ENCODE peak calls at places on chromosomes 12 and 14, in five cellular contexts. One of them, this sample, is unnamed.

GRCh38 chr14:65179918-65180724 is 77.8 kb upstream of the MAX start:
- DNase-seq in IMR-90: peak
- DNase-seq in neuronal stem cell: no peak
- DNase-seq in H9: no peak
- DNase-seq in H1: no peak
- DNase-seq in this sample: peak

GRCh38 chr12:55705802-55706402 is 1.8 kb downstream of the ITGA7 start:
- DNase-seq in IMR-90: no peak
- DNase-seq in neuronal stem cell: no peak
- DNase-seq in H9: peak
- DNase-seq in H1: no peak
- DNase-seq in this sample: no peak

GRCh38 chr12:117092886-117093285 is 6.3 kb downstream of the TESC start:
- DNase-seq in IMR-90: no peak
- DNase-seq in neuronal stem cell: no peak
- DNase-seq in H9: no peak
- DNase-seq in H1: no peak
- DNase-seq in this sample: no peak

GRCh38 chr14:101064121-101064661 is 160.7 kb upstream of the RTL1 start:
- DNase-seq in IMR-90: no peak
- DNase-seq in neuronal stem cell: no peak
- DNase-seq in H9: no peak
- DNase-seq in H1: no peak
- DNase-seq in this sample: no peak

GRCh38 chr12:53193040-53193439 is 12.3 kb upstream of the CSAD start:
- DNase-seq in IMR-90: no peak
- DNase-seq in neuronal stem cell: no peak
- DNase-seq in H9: no peak
- DNase-seq in H1: no peak
- DNase-seq in this sample: no peak

GRCh38 chr12:54562720-54563356 is 13.4 kb downstream of the PDE1B start:
- DNase-seq in IMR-90: no peak
- DNase-seq in neuronal stem cell: no peak
- DNase-seq in H9: no peak
- DNase-seq in H1: no peak
- DNase-seq in this sample: no peak

GRCh38 chr12:53300187-53300586 is 692 bp downstream of the MYG1 start:
- DNase-seq in IMR-90: peak
- DNase-seq in neuronal stem cell: no peak
- DNase-seq in H9: no peak
- DNase-seq in H1: no peak
- DNase-seq in this sample: peak

GRCh38 chr12:56154246-56154771 is 1.9 kb downstream of the MYL6B start:
- DNase-seq in IMR-90: no peak
- DNase-seq in neuronal stem cell: no peak
- DNase-seq in H9: no peak
- DNase-seq in H1: no peak
- DNase-seq in this sample: no peak

GRCh38 chr12:62259311-62259992 is 752 bp upstream of the USP15 start:
- DNase-seq in IMR-90: no peak
- DNase-seq in neuronal stem cell: no peak
- DNase-seq in H9: no peak
- DNase-seq in H1: no peak
- DNase-seq in this sample: no peak

GRCh38 chr14:96902004-96902403 is 104.8 kb downstream of the VRK1 start:
- DNase-seq in IMR-90: no peak
- DNase-seq in neuronal stem cell: no peak
- DNase-seq in H9: no peak
- DNase-seq in H1: no peak
- DNase-seq in this sample: no peak

GRCh38 chr12:72338437-72338836 is 66.3 kb downstream of the TRHDE start:
- DNase-seq in IMR-90: no peak
- DNase-seq in neuronal stem cell: no peak
- DNase-seq in H9: no peak
- DNase-seq in H1: no peak
- DNase-seq in this sample: no peak

GRCh38 chr14:22320353-22320733 is 268.7 kb downstream of the DAD1 start:
- DNase-seq in IMR-90: no peak
- DNase-seq in neuronal stem cell: no peak
- DNase-seq in H9: no peak
- DNase-seq in H1: no peak
- DNase-seq in this sample: no peak

GRCh38 chr12:389138-390096 is at the start of gene KDM5A:
- DNase-seq in IMR-90: peak
- DNase-seq in neuronal stem cell: peak
- DNase-seq in H9: peak
- DNase-seq in H1: peak
- DNase-seq in this sample: peak

GRCh38 chr12:388012-388411 is 1.1 kb downstream of the KDM5A start:
- DNase-seq in IMR-90: no peak
- DNase-seq in neuronal stem cell: no peak
- DNase-seq in H9: no peak
- DNase-seq in H1: no peak
- DNase-seq in this sample: peak

GRCh38 chr12:386651-387050 is 2.5 kb downstream of the KDM5A start:
- DNase-seq in IMR-90: peak
- DNase-seq in neuronal stem cell: no peak
- DNase-seq in H9: no peak
- DNase-seq in H1: no peak
- DNase-seq in this sample: peak

GRCh38 chr12:388547-389137 is 478 bp downstream of the KDM5A start:
- DNase-seq in IMR-90: peak
- DNase-seq in neuronal stem cell: no peak
- DNase-seq in H9: no peak
- DNase-seq in H1: no peak
- DNase-seq in this sample: peak
- H3K18ac ChIP-seq in IMR-90: no peak
- H3K18ac ChIP-seq in neuronal stem cell: peak
- H3K18ac ChIP-seq in H9: no peak
- H3K18ac ChIP-seq in H1: peak
- H3K18ac ChIP-seq in this sample: peak

GRCh38 chr12:113246478-113247122 is 25.3 kb downstream of the TPCN1 start:
- DNase-seq in IMR-90: peak
- DNase-seq in neuronal stem cell: no peak
- DNase-seq in H9: peak
- DNase-seq in H1: no peak
- DNase-seq in this sample: no peak

GRCh38 chr12:113242018-113242418 is 20.8 kb downstream of the TPCN1 start:
- DNase-seq in IMR-90: no peak
- DNase-seq in neuronal stem cell: no peak
- DNase-seq in H9: no peak
- DNase-seq in H1: no peak
- DNase-seq in this sample: no peak

GRCh38 chr12:113242560-113242959 is 21.3 kb downstream of the TPCN1 start:
- DNase-seq in IMR-90: no peak
- DNase-seq in neuronal stem cell: no peak
- DNase-seq in H9: no peak
- DNase-seq in H1: no peak
- DNase-seq in this sample: no peak

GRCh38 chr12:113241191-113242017 is 20.1 kb downstream of the TPCN1 start:
- DNase-seq in IMR-90: peak
- DNase-seq in neuronal stem cell: no peak
- DNase-seq in H9: peak
- DNase-seq in H1: no peak
- DNase-seq in this sample: peak

DNA sequence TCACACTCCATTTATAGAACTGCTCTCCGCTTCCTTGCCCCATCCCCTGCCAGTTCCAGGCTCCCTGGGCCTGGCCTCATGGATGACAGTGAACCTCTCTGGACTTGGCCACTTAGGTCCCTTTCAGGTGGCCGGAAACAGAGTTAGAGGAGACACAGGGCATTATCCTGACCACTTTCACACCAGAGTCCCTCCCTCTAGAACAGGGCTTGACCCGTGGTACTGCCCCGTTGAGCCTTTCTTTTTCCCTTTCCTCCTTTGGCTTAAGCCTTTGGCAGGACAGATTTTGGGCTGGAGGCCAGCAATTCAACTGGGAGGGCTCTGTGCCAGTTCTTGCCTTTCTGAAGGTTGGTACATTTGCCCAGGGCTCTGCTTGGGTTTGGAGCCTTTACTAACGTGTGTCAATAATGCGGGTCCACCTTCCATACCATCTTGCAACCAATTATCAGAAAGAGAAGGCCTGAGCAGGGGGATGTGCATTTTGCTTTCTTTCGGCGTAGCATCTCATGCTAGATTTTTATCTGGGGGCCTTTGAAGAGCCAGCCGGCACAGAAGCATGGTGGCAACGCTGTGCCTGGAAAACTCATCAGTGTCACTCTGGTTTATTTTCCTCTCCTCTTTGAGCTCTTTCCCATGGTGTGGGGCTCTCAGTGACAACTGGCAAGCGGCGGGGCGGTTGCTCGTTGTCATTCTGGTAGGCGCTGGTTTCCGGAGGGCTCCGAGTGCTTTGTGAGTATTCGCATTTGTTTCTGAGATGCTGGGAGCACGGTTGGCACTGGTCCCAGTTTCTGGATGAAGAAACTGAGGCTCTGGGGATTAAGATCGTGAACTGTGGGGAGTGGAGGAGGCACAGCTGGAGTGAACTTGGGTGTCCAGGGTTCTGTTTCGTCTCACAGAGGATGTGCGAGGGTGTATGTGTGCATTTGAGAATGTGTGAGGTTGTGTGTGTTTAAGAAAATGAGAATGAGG is 23.0 kb downstream of the TPCN1 start:
- DNase-seq in IMR-90: no peak
- DNase-seq in neuronal stem cell: no peak
- DNase-seq in H9: no peak
- DNase-seq in H1: no peak
- DNase-seq in this sample: peak
- H3K14ac ChIP-seq in IMR-90: peak
- H3K14ac ChIP-seq in neuronal stem cell: no peak
- H3K14ac ChIP-seq in H9: no peak
- H3K14ac ChIP-seq in H1: no peak
- H3K14ac ChIP-seq in this sample: peak

GRCh38 chr12:6763380-6763779 is 2.8 kb upstream of the PTMS start:
- DNase-seq in IMR-90: no peak
- DNase-seq in neuronal stem cell: no peak
- DNase-seq in H9: no peak
- DNase-seq in H1: no peak
- DNase-seq in this sample: no peak

GRCh38 chr12:6764011-6764828 is 1.9 kb upstream of the PTMS start:
- DNase-seq in IMR-90: peak
- DNase-seq in neuronal stem cell: peak
- DNase-seq in H9: peak
- DNase-seq in H1: peak
- DNase-seq in this sample: peak

GRCh38 chr12:6765634-6766581 is at the start of gene PTMS:
- DNase-seq in IMR-90: peak
- DNase-seq in neuronal stem cell: peak
- DNase-seq in H9: peak
- DNase-seq in H1: no peak
- DNase-seq in this sample: peak

GRCh38 chr12:6766651-6767300 is 613 bp downstream of the PTMS start:
- DNase-seq in IMR-90: peak
- DNase-seq in neuronal stem cell: no peak
- DNase-seq in H9: peak
- DNase-seq in H1: no peak
- DNase-seq in this sample: peak

DNA sequence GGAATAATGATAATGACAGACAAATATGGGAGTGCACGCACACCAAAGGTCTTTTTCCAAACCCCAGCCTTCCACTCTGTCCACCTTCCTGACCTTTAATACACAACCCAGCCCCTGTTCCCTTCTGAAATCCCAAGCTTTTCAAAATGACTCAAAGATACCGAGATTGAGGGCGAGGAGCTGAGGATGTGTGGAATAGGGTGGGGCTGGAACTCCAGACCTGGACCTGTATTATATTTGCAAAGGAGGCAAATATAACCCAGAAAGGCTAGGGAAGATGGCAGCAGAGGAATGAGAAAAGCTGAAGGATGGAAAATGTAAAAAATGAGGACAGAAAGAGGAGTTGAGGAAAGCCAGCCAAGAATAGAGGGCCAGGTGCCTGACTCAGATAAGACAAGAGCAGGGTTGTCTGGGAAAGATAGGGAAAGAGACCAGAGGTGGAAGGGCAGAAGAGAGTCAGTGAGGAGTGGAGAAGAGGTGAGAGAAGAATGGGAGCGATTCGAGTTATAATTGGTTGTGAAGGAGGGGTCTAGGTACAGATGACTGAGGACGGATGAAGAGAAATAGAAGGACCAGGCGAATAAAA is 1.0 kb upstream of the PTMS start:
- DNase-seq in IMR-90: no peak
- DNase-seq in neuronal stem cell: no peak
- DNase-seq in H9: no peak
- DNase-seq in H1: no peak
- DNase-seq in this sample: peak
- H2BK15ac ChIP-seq in IMR-90: peak
- H2BK15ac ChIP-seq in neuronal stem cell: peak
- H2BK15ac ChIP-seq in H9: no peak
- H2BK15ac ChIP-seq in H1: peak
- H2BK15ac ChIP-seq in this sample: no peak

GRCh38 chr14:35810963-35811362 is 1.9 kb upstream of the RALGAPA1 start:
- DNase-seq in IMR-90: no peak
- DNase-seq in neuronal stem cell: no peak
- DNase-seq in H9: no peak
- DNase-seq in H1: no peak
- DNase-seq in this sample: no peak

GRCh38 chr14:35807131-35807961 is 1.7 kb downstream of the RALGAPA1 start:
- DNase-seq in IMR-90: no peak
- DNase-seq in neuronal stem cell: no peak
- DNase-seq in H9: no peak
- DNase-seq in H1: no peak
- DNase-seq in this sample: no peak

GRCh38 chr14:35809597-35809996 is 502 bp upstream of the RALGAPA1 start:
- DNase-seq in IMR-90: no peak
- DNase-seq in neuronal stem cell: no peak
- DNase-seq in H9: no peak
- DNase-seq in H1: no peak
- DNase-seq in this sample: no peak

GRCh38 chr14:35806006-35806907 is 2.8 kb downstream of the RALGAPA1 start:
- DNase-seq in IMR-90: no peak
- DNase-seq in neuronal stem cell: no peak
- DNase-seq in H9: no peak
- DNase-seq in H1: no peak
- DNase-seq in this sample: no peak

GRCh38 chr14:35808076-35808657 is 928 bp downstream of the RALGAPA1 start:
- DNase-seq in IMR-90: no peak
- DNase-seq in neuronal stem cell: peak
- DNase-seq in H9: no peak
- DNase-seq in H1: no peak
- DNase-seq in this sample: peak
- H3K18ac ChIP-seq in IMR-90: peak
- H3K18ac ChIP-seq in neuronal stem cell: peak
- H3K18ac ChIP-seq in H9: no peak
- H3K18ac ChIP-seq in H1: no peak
- H3K18ac ChIP-seq in this sample: no peak

This sample was measured in mesenchymal stem cell.